ENCODE peak calls at places on chromosomes 11 and 22, in seven cellular contexts. G is spleen, F is fibroblast of mammary gland, U is tibial nerve, C is glutamatergic neuron, Y is osteocyte, S is PC-3. A is an unnamed sample.

GRCh38 chr11:45518096-45518852 is 147.1 kb downstream of the CHST1 start:
- DNase-seq in Y (no peak), F (no peak), S (no peak), G (no peak), U (no peak), C (no peak), A (no peak)

GRCh38 chr11:77779935-77780334 is 40.6 kb downstream of the RSF1 start:
- DNase-seq in G (no peak), U (no peak), S (peak; percentile 68), F (peak; percentile 38), Y (no peak), C (no peak), A (no peak)

GRCh38 chr22:49324527-49325491 is 502.9 kb downstream of the BRD1 start:
- DNase-seq in Y (peak; percentile 79), S (no peak), F (no peak), G (peak; percentile 63), C (no peak), U (no peak), A (no peak)

GRCh38 chr11:128783513-128783912 is 83.6 kb downstream of the KCNJ1 start:
- DNase-seq in S (no peak), U (no peak), C (no peak), G (no peak), Y (no peak), F (no peak), A (no peak)

GRCh38 chr22:40263191-40263590 is 83.1 kb upstream of the ADSL start:
- DNase-seq in U (no peak), F (no peak), C (no peak), Y (no peak), G (peak; percentile 76), S (no peak), A (no peak)

GRCh38 chr22:32473388-32473952 is 1.1 kb upstream of the FBXO7 start:
- DNase-seq in G (no peak), U (peak; percentile 13), C (peak; percentile 18), F (peak; percentile 76), S (peak; percentile 71), Y (no peak), A (peak; percentile 14)

GRCh38 chr11:19173964-19174638 is 27.7 kb downstream of the CSRP3 start:
- DNase-seq in S (no peak), Y (no peak), G (no peak), C (no peak), F (no peak), U (no peak), A (no peak)

GRCh38 chr11:102157219-102157618 is 47.0 kb downstream of the YAP1 start:
- DNase-seq in S (peak; percentile 83), G (no peak), C (no peak), F (peak; percentile 84), Y (no peak), U (peak; percentile 19), A (no peak)

GRCh38 chr22:50320671-50321325 is 6.0 kb downstream of the DENND6B start:
- DNase-seq in F (no peak), Y (no peak), U (no peak), C (no peak), G (no peak), S (no peak), A (no peak)

GRCh38 chr11:5831196-5831829 is 10.4 kb downstream of the OR52E6 start:
- DNase-seq in Y (no peak), U (no peak), G (no peak), C (no peak), S (no peak), F (no peak), A (peak; percentile 3)

GRCh38 chr11:102985850-102986249 is 30.3 kb upstream of the MMP13 start:
- DNase-seq in F (no peak), U (no peak), Y (no peak), S (no peak), G (no peak), C (no peak), A (no peak)

GRCh38 chr22:44429941-44430587 is 68.0 kb downstream of the RTL6 start:
- DNase-seq in Y (no peak), C (no peak), U (no peak), S (no peak), G (peak; percentile 45), F (no peak), A (no peak)

GRCh38 chr11:102112654-102112926 is 2.3 kb downstream of the YAP1 start:
- DNase-seq in S (peak; percentile 23), U (no peak), G (no peak), Y (no peak), F (no peak), C (no peak), A (no peak)

GRCh38 chr11:114285599-114285998 is 10.6 kb upstream of the NNMT start:
- DNase-seq in U (no peak), F (peak; percentile 64), C (no peak), G (no peak), S (peak; percentile 87), Y (peak; percentile 36), A (no peak)

GRCh38 chr22:45157907-45158306 is 5.8 kb upstream of the NUP50 start:
- DNase-seq in U (no peak), C (no peak), G (no peak), F (no peak), Y (no peak), S (no peak), A (no peak)

GRCh38 chr22:20903093-20903492 is 14.1 kb upstream of the CRKL start:
- DNase-seq in Y (no peak), S (no peak), G (no peak), U (no peak), C (no peak), F (no peak), A (no peak)

GRCh38 chr22:20844055-20845037 is 14.3 kb downstream of the PI4KA start:
- DNase-seq in G (no peak), C (no peak), U (no peak), F (no peak), Y (no peak), S (no peak), A (no peak)

GRCh38 chr11:117189941-117190544 is 9.1 kb upstream of the TAGLN start:
- DNase-seq in C (peak; percentile 8), Y (no peak), S (no peak), G (peak; percentile 80), U (no peak), F (no peak), A (no peak)

GRCh38 chr11:31844351-31844750 is 33.2 kb upstream of the PAX6 start:
- DNase-seq in G (no peak), S (no peak), C (no peak), F (peak; percentile 17), U (no peak), Y (no peak), A (no peak)

GRCh38 chr11:122706261-122706660 is 50.7 kb downstream of the UBASH3B start:
- DNase-seq in U (no peak), C (no peak), S (peak; percentile 52), G (no peak), Y (no peak), F (peak; percentile 58), A (no peak)

GRCh38 chr11:73173755-73174494 is 31.8 kb upstream of the FCHSD2 start:
- DNase-seq in C (no peak), S (no peak), G (peak; percentile 82), F (no peak), U (no peak), Y (no peak), A (no peak)

GRCh38 chr11:111324277-111324720 is 26.0 kb downstream of the POU2AF3 start:
- DNase-seq in S (peak; percentile 25), Y (no peak), F (peak; percentile 56), C (no peak), U (no peak), G (no peak), A (no peak)

GRCh38 chr11:3225159-3225758 is 6.6 kb upstream of the MRGPRG start:
- DNase-seq in F (no peak), U (no peak), S (no peak), C (no peak), Y (peak; percentile 81), G (peak; percentile 70), A (no peak)

GRCh38 chr22:48807155-48807554 is 1020.5 kb downstream of the BRD1 start:
- DNase-seq in Y (peak; percentile 81), S (no peak), G (peak; percentile 71), F (no peak), U (no peak), C (no peak), A (no peak)

GRCh38 chr11:61700221-61700620 is 20.0 kb downstream of the DAGLA start:
- DNase-seq in S (peak; percentile 97), Y (no peak), C (no peak), F (peak; percentile 76), G (no peak), U (no peak), A (no peak)

GRCh38 chr11:78080818-78081495 is 1.3 kb upstream of the NDUFC2 start:
- DNase-seq in S (peak; percentile 26), C (no peak), Y (no peak), U (no peak), F (peak; percentile 15), G (no peak), A (no peak)

GRCh38 chr11:22433517-22433916 is 95.3 kb downstream of the SLC17A6 start:
- DNase-seq in G (no peak), Y (no peak), S (no peak), C (no peak), U (no peak), F (no peak), A (no peak)

GRCh38 chr11:117144477-117145392 is 648 bp downstream of the PAFAH1B2 start:
- DNase-seq in U (peak; percentile 47), Y (no peak), F (peak; percentile 73), G (peak; percentile 89), C (peak; percentile 71), S (peak; percentile 79), A (peak; percentile 18)

GRCh38 chr11:108496643-108497256 is 1.4 kb downstream of the POGLUT3 start:
- DNase-seq in C (no peak), F (peak; percentile 17), S (peak; percentile 27), G (no peak), U (no peak), Y (no peak), A (no peak)

GRCh38 chr11:2109541-2110019 is 29.6 kb downstream of the IGF2 start:
- DNase-seq in S (no peak), F (no peak), U (no peak), G (no peak), C (peak; percentile 18), Y (no peak), A (peak; percentile 56)

GRCh38 chr22:29306175-29306829 is at the start of gene GAS2L1:
- DNase-seq in U (peak; percentile 72), C (peak; percentile 92), S (peak; percentile 70), G (peak; percentile 89), F (peak; percentile 72), Y (peak; percentile 95), A (peak; percentile 84)
- TF ChIP-seq CTCF in U (peak; percentile 74), C (peak; percentile 55), S (peak; percentile 49), G (peak; percentile 73), F (peak; percentile 47), Y (peak; percentile 65), A (peak; percentile 51)

GRCh38 chr11:66639066-66639813 is 737 bp downstream of the RBM4 start:
- DNase-seq in F (peak; percentile 43), C (no peak), G (no peak), U (peak; percentile 27), S (peak; percentile 41), Y (no peak), A (no peak)
- TF ChIP-seq CTCF in F (peak; percentile 13), C (peak; percentile 11), G (no peak), U (no peak), S (no peak), Y (peak; percentile 15), A (no peak)

GRCh38 chr11:9210224-9210921 is 54.8 kb downstream of the DENND5A start:
- DNase-seq in C (no peak), U (no peak), S (peak; percentile 15), F (peak; percentile 12), Y (no peak), G (no peak), A (no peak)
- TF ChIP-seq CTCF in C (no peak), U (no peak), S (no peak), F (no peak), Y (no peak), G (no peak), A (no peak)

GRCh38 chr11:87463486-87464102 is 425.9 kb downstream of the TMEM135 start:
- DNase-seq in C (no peak), F (peak; percentile 17), Y (no peak), U (no peak), G (no peak), S (peak; percentile 84), A (no peak)
- TF ChIP-seq CTCF in C (no peak), F (peak; percentile 34), Y (peak; percentile 30), U (no peak), G (no peak), S (peak; percentile 86), A (peak; percentile 44)

A was measured in nephron progenitor cell.